ENCODE peak calls at places on chromosomes 6 and 20, in nine cellular contexts. W is A549, L is H1, Z is adrenal gland, M is tibial nerve, R is IMR-90, U is ovary, K is right lobe of liver, H is stomach. B is an unnamed sample.

GRCh38 chr6:18488526-18489270 is 101.5 kb downstream of the RNF144B start:
- DNase-seq in M (no peak), W (no peak), R (peak; percentile 57), Z (no peak), L (no peak), U (no peak), H (no peak), K (no peak), B (no peak)

GRCh38 chr6:126432564-126432963 is 92.6 kb downstream of the CENPW start:
- DNase-seq in K (no peak), M (no peak), R (no peak), U (no peak), Z (no peak), L (no peak), W (no peak), H (no peak), B (no peak)

GRCh38 chr20:17652411-17652810 is 29.6 kb downstream of the RRBP1 start:
- DNase-seq in W (no peak), U (peak; percentile 33), Z (peak; percentile 13), L (no peak), M (no peak), K (peak; percentile 45), R (no peak), H (no peak), B (no peak)

GRCh38 chr20:48203252-48203651 is 418.0 kb upstream of the SULF2 start:
- DNase-seq in M (no peak), Z (no peak), K (no peak), W (no peak), R (no peak), L (no peak), U (peak; percentile 71), H (no peak), B (no peak)

GRCh38 chr6:143264291-143264834 is 186.1 kb downstream of the ADAT2 start:
- DNase-seq in M (no peak), Z (no peak), K (no peak), H (no peak), W (no peak), U (no peak), R (no peak), L (no peak), B (no peak)

GRCh38 chr6:122789078-122789861 is at the start of gene SMPDL3A:
- DNase-seq in U (peak; percentile 86), M (peak; percentile 46), Z (peak; percentile 90), K (peak; percentile 87), R (peak; percentile 97), W (peak; percentile 73), L (peak; percentile 44), H (peak; percentile 70), B (peak; percentile 35)

GRCh38 chr6:122838060-122838780 is 49.2 kb downstream of the SMPDL3A start:
- DNase-seq in M (no peak), Z (no peak), K (no peak), H (no peak), W (peak; percentile 7), R (peak; percentile 33), L (no peak), U (no peak), B (no peak)

GRCh38 chr6:167789358-167789757 is 37.4 kb upstream of the AFDN start:
- DNase-seq in H (no peak), L (no peak), K (no peak), R (no peak), W (no peak), Z (no peak), M (no peak), U (no peak), B (no peak)

GRCh38 chr6:161242779-161243693 is 30.8 kb downstream of the AGPAT4 start:
- DNase-seq in U (no peak), H (no peak), K (no peak), R (peak; percentile 41), L (peak; percentile 57), W (no peak), M (no peak), Z (no peak), B (no peak)

GRCh38 chr20:40607927-40608326 is 81.1 kb downstream of the MAFB start:
- DNase-seq in R (no peak), K (no peak), W (no peak), Z (no peak), U (no peak), M (no peak), H (no peak), L (no peak), B (no peak)

GRCh38 chr20:52552181-52552872 is 360.7 kb upstream of the ZFP64 start:
- DNase-seq in H (no peak), R (peak; percentile 66), M (no peak), K (no peak), U (no peak), L (no peak), W (no peak), Z (no peak), B (no peak)

GRCh38 chr20:59120491-59120890 is 43.1 kb upstream of the ZNF831 start:
- DNase-seq in U (no peak), H (no peak), M (no peak), L (no peak), R (no peak), K (no peak), W (no peak), Z (no peak), B (no peak)

DNA sequence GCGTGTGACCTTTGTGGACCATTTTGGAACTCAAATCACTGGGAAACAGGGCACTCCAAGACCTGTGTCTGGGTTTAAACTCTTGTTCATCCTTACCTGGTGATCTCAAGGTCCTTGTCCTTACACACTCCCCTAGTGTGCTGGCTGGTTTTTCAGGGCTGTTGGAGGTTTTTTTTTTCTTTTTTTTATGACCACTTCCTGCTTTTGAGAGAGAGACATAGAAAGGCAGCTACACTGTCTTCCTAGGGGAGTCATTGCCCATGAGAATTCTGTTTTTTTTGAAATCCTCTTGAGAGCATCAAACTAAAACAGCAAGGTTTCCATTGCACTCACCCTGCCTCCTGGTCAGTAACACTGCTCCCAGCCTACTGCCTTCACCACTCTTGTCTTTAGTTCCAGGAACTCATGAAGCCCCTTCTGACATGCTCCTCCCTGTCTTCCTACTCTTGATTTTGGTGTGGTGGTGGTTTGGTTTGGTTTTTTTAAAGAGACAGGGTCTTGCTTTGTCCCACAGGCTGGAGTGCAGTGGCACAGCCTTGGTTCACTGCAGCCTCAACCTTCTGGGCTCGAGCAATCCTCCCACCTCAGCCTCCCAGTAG is 28.6 kb downstream of the PRPH2 start:
- DNase-seq in H (no peak), M (no peak), W (no peak), K (peak; percentile 6), U (no peak), L (no peak), Z (no peak), R (no peak), B (no peak)
- TF ChIP-seq POLR2A in H (no peak), M (no peak), W (no peak), K (no peak), U (no peak), L (no peak), Z (no peak), R (no peak), B (no peak)

GRCh38 chr6:3747100-3747737 is 4.3 kb downstream of the PXDC1 start:
- DNase-seq in U (peak; percentile 24), W (no peak), K (no peak), H (no peak), M (no peak), Z (peak; percentile 7), R (no peak), L (no peak), B (no peak)

GRCh38 chr6:3746696-3747095 is 4.8 kb downstream of the PXDC1 start:
- DNase-seq in M (no peak), U (no peak), H (no peak), K (no peak), Z (no peak), W (no peak), L (no peak), R (no peak), B (no peak)

GRCh38 chr6:3749390-3749978 is 2.0 kb downstream of the PXDC1 start:
- DNase-seq in Z (peak; percentile 21), R (no peak), W (no peak), H (peak; percentile 90), U (peak; percentile 52), M (no peak), L (no peak), K (peak; percentile 87), B (no peak)

GRCh38 chr6:3748726-3749389 is 2.7 kb downstream of the PXDC1 start:
- DNase-seq in K (no peak), L (no peak), Z (no peak), H (no peak), U (no peak), R (peak; percentile 61), W (no peak), M (no peak), B (no peak)

DNA sequence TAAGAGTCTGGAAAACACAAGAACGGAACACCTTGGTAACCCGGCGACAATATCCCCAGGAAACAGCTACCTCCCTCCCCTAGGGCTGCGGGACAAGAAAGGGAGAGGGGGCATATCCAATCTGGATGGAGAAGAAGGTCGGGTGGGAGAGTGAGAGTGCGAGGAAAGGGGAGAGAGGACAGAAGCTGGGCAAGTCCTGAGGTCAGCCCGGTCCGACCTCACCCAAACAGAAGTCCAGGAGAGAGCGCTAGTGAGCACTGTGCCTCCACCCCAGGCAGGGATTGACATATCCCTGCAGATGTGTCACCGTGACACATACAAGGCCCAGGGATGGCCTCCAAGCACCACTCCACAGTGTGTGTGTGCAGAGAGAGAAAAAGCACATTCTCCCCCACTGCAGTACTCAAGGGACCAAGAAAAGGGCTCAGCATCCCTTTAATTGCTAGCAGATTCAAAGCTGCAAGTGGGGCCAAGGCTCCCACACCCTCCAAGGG is 3.3 kb downstream of the PXDC1 start:
- DNase-seq in R (peak; percentile 86), Z (peak; percentile 89), M (peak; percentile 50), W (peak; percentile 75), H (peak; percentile 72), K (peak; percentile 75), U (peak; percentile 41), L (no peak), B (peak; percentile 77)
- TF ChIP-seq POLR2A in R (peak; percentile 32), Z (no peak), M (no peak), W (no peak), H (no peak), K (peak; percentile 66), U (no peak), L (no peak), B (no peak)

GRCh38 chr6:139765825-139766285 is 391.4 kb upstream of the CITED2 start:
- DNase-seq in Z (no peak), M (no peak), R (peak; percentile 74), U (no peak), K (no peak), L (no peak), W (peak; percentile 64), H (no peak), B (peak; percentile 65)
- TF ChIP-seq POLR2A in Z (no peak), M (no peak), R (no peak), U (no peak), K (no peak), L (no peak), W (no peak), H (no peak), B (no peak)

DNA sequence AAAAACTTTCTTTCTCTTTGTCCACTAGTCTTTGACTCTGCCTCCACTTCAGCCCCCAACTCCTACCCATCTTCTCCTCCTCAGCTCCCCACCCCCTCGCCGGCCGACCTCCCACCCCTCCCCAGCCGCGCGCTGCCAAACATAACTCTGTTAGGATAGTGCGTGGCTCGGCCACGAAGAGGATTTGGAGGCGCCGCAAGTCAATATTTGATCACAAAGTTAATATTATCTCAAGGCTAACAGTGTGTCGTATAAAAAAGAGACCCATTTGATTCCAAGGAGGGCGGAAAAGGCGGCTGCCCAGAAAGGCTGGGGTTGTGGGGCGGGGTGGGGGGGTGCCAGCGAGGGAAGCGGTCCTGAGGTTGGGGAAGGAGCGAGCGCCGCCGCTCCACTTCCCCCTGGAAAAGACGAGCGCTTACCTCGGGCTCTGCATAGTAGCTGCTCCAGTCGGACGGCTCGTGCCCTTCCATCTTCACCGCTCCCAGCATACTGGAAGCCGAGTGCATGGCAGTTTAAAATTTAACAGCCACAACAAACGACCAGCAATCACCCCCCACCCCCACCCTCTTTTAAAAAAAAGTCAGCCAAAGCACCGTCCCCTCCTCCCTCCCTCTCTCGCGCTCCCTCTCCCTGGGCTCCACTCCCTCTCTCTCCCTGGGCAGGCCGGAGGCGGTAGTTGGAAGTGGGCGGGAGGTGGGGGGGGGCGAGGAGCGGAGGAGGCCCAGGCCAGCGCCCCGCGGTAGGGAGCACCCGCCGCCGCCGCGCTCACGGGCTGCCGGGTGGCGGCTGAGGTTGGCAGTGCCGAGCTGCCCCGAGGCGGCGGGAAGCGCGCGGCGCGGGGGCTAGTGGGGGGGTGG is at the start of gene FOXA2:
- DNase-seq in K (peak; percentile 89), M (no peak), H (peak; percentile 85), L (no peak), R (no peak), Z (no peak), W (peak; percentile 96), U (no peak), B (no peak)
- TF ChIP-seq POLR2A in K (peak; percentile 75), M (no peak), H (peak; percentile 44), L (no peak), R (no peak), Z (no peak), W (peak; percentile 72), U (no peak), B (no peak)

B was measured in erythroblast.